ENCODE peak calls at places on chromosomes 12 and 14, in six cellular contexts. One of them, this sample, is unnamed.

GRCh38 chr14:99579903-99580570 is 24.0 kb downstream of the CCDC85C start:
- DNase-seq in heart right ventricle: no peak
- DNase-seq in left ventricle myocardium inferior: no peak
- DNase-seq in tibial artery: no peak
- DNase-seq in IMR-90: peak; percentile 77
- DNase-seq in spleen: no peak
- DNase-seq in this sample: no peak

GRCh38 chr12:107134558-107134957 is 41.2 kb upstream of the CRY1 start:
- DNase-seq in spleen: no peak
- DNase-seq in IMR-90: no peak
- DNase-seq in heart right ventricle: no peak
- DNase-seq in tibial artery: no peak
- DNase-seq in left ventricle myocardium inferior: no peak
- DNase-seq in this sample: peak; percentile 16

GRCh38 chr14:21075719-21076437 is 5.8 kb downstream of the ARHGEF40 start:
- DNase-seq in IMR-90: no peak
- DNase-seq in spleen: no peak
- DNase-seq in heart right ventricle: no peak
- DNase-seq in tibial artery: no peak
- DNase-seq in left ventricle myocardium inferior: no peak
- DNase-seq in this sample: no peak

GRCh38 chr12:116590561-116590960 is 31.4 kb downstream of the MAP1LC3B2 start:
- DNase-seq in spleen: no peak
- DNase-seq in tibial artery: no peak
- DNase-seq in heart right ventricle: no peak
- DNase-seq in IMR-90: no peak
- DNase-seq in left ventricle myocardium inferior: no peak
- DNase-seq in this sample: no peak

GRCh38 chr12:42770261-42770660 is 180.7 kb upstream of the PRICKLE1 start:
- DNase-seq in heart right ventricle: no peak
- DNase-seq in tibial artery: no peak
- DNase-seq in left ventricle myocardium inferior: no peak
- DNase-seq in spleen: no peak
- DNase-seq in IMR-90: no peak
- DNase-seq in this sample: no peak

GRCh38 chr14:87049886-87050820 is 942.8 kb downstream of the GALC start:
- DNase-seq in left ventricle myocardium inferior: no peak
- DNase-seq in IMR-90: peak; percentile 47
- DNase-seq in spleen: no peak
- DNase-seq in tibial artery: no peak
- DNase-seq in heart right ventricle: no peak
- DNase-seq in this sample: no peak

GRCh38 chr12:132284071-132284492 is 45.3 kb downstream of the GALNT9 start:
- DNase-seq in spleen: no peak
- DNase-seq in left ventricle myocardium inferior: no peak
- DNase-seq in heart right ventricle: no peak
- DNase-seq in IMR-90: peak; percentile 12
- DNase-seq in tibial artery: no peak
- DNase-seq in this sample: no peak

GRCh38 chr14:31476131-31476917 is 11.5 kb downstream of the GPR33 start:
- DNase-seq in heart right ventricle: no peak
- DNase-seq in left ventricle myocardium inferior: no peak
- DNase-seq in spleen: no peak
- DNase-seq in IMR-90: no peak
- DNase-seq in tibial artery: no peak
- DNase-seq in this sample: no peak

GRCh38 chr12:802242-802995 is 50.0 kb downstream of the WNK1 start:
- DNase-seq in heart right ventricle: no peak
- DNase-seq in tibial artery: no peak
- DNase-seq in spleen: no peak
- DNase-seq in left ventricle myocardium inferior: no peak
- DNase-seq in IMR-90: peak; percentile 31
- DNase-seq in this sample: no peak

GRCh38 chr14:77009014-77009413 is 19.5 kb downstream of the IRF2BPL start:
- DNase-seq in spleen: no peak
- DNase-seq in IMR-90: no peak
- DNase-seq in tibial artery: no peak
- DNase-seq in left ventricle myocardium inferior: no peak
- DNase-seq in heart right ventricle: no peak
- DNase-seq in this sample: no peak

GRCh38 chr14:95167177-95167576 is 9.8 kb upstream of the DICER1 start:
- DNase-seq in heart right ventricle: no peak
- DNase-seq in tibial artery: no peak
- DNase-seq in left ventricle myocardium inferior: no peak
- DNase-seq in spleen: no peak
- DNase-seq in IMR-90: no peak
- DNase-seq in this sample: no peak

GRCh38 chr12:11108862-11109261 is 16.7 kb upstream of the TAS2R43 start:
- DNase-seq in heart right ventricle: no peak
- DNase-seq in tibial artery: no peak
- DNase-seq in left ventricle myocardium inferior: no peak
- DNase-seq in IMR-90: no peak
- DNase-seq in spleen: no peak
- DNase-seq in this sample: no peak

GRCh38 chr12:20646239-20646827 is 48.8 kb upstream of the SLCO1C1 start:
- DNase-seq in IMR-90: peak; percentile 60
- DNase-seq in heart right ventricle: no peak
- DNase-seq in tibial artery: no peak
- DNase-seq in spleen: no peak
- DNase-seq in left ventricle myocardium inferior: no peak
- DNase-seq in this sample: no peak

GRCh38 chr14:105857816-105858675 is 331.7 kb downstream of the TMEM121 start:
- DNase-seq in spleen: peak; percentile 87
- DNase-seq in tibial artery: peak; percentile 10
- DNase-seq in IMR-90: no peak
- DNase-seq in heart right ventricle: no peak
- DNase-seq in left ventricle myocardium inferior: peak; percentile 9
- DNase-seq in this sample: peak; percentile 16

GRCh38 chr12:105814283-105814682 is 324.5 kb downstream of the NUAK1 start:
- DNase-seq in heart right ventricle: no peak
- DNase-seq in spleen: no peak
- DNase-seq in IMR-90: no peak
- DNase-seq in tibial artery: no peak
- DNase-seq in left ventricle myocardium inferior: no peak
- DNase-seq in this sample: no peak

GRCh38 chr14:91866061-91866460 is 1.3 kb downstream of the TC2N start:
- DNase-seq in spleen: no peak
- DNase-seq in left ventricle myocardium inferior: no peak
- DNase-seq in IMR-90: no peak
- DNase-seq in tibial artery: no peak
- DNase-seq in heart right ventricle: no peak
- DNase-seq in this sample: no peak

GRCh38 chr14:54343276-54344121 is 53.3 kb upstream of the CDKN3 start:
- DNase-seq in spleen: no peak
- DNase-seq in heart right ventricle: no peak
- DNase-seq in IMR-90: no peak
- DNase-seq in left ventricle myocardium inferior: no peak
- DNase-seq in tibial artery: no peak
- DNase-seq in this sample: no peak

GRCh38 chr12:44377443-44378160 is 498.5 kb downstream of the NELL2 start:
- DNase-seq in spleen: no peak
- DNase-seq in left ventricle myocardium inferior: no peak
- DNase-seq in IMR-90: no peak
- DNase-seq in tibial artery: no peak
- DNase-seq in heart right ventricle: no peak
- DNase-seq in this sample: no peak

GRCh38 chr12:54033106-54033979 is 493 bp downstream of the HOXC5 start:
- DNase-seq in spleen: no peak
- DNase-seq in heart right ventricle: no peak
- DNase-seq in IMR-90: no peak
- DNase-seq in left ventricle myocardium inferior: no peak
- DNase-seq in tibial artery: peak; percentile 61
- DNase-seq in this sample: no peak

DNA sequence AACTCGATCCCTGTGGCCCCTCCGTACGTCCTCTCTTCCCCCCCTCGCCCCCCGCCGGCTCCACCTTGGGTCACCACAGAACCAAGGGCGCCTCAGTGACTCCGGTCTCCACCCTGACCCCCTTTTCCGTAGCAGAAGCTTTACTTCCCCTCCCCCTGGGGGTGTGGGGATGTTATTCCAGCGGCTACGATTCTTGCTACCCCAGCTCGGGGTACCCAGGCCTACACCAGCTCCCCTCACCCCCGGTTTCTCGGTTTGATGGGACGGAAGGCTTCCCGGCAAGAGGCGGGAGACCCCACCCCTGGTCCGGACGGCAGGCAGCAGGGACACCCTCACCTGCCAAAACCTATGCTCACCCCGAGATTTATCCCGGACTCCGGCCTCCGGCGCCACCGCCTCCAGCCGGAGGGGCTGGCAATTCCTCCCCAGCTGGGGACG is 665 bp downstream of the RAB15 start:
- DNase-seq in tibial artery: no peak
- DNase-seq in IMR-90: no peak
- DNase-seq in spleen: no peak
- DNase-seq in heart right ventricle: no peak
- DNase-seq in left ventricle myocardium inferior: no peak
- DNase-seq in this sample: no peak
- H3K27ac ChIP-seq in tibial artery: peak overlapping the region; percentile 24
- H3K27ac ChIP-seq in IMR-90: no peak overlapping the region
- H3K27ac ChIP-seq in spleen: no peak overlapping the region
- H3K27ac ChIP-seq in heart right ventricle: no peak overlapping the region
- H3K27ac ChIP-seq in left ventricle myocardium inferior: no peak overlapping the region
- H3K27ac ChIP-seq in this sample: no peak overlapping the region

GRCh38 chr12:8947737-8948136 is 1.7 kb downstream of the M6PR start:
- DNase-seq in left ventricle myocardium inferior: no peak
- DNase-seq in heart right ventricle: no peak
- DNase-seq in IMR-90: no peak
- DNase-seq in spleen: no peak
- DNase-seq in tibial artery: no peak
- DNase-seq in this sample: no peak
- H3K36me3 ChIP-seq in left ventricle myocardium inferior: peaks cover 36% of the 10 kb centered on the region
- H3K36me3 ChIP-seq in heart right ventricle: peaks cover 38% of the 10 kb centered on the region
- H3K36me3 ChIP-seq in IMR-90: peaks cover 13% of the 10 kb centered on the region
- H3K36me3 ChIP-seq in spleen: no peaks in the 10 kb centered on the region
- H3K36me3 ChIP-seq in tibial artery: peaks cover 26% of the 10 kb centered on the region
- H3K36me3 ChIP-seq in this sample: peaks cover 32% of the 10 kb centered on the region

GRCh38 chr14:49975799-49976198 is 82.9 kb downstream of the ARF6 start:
- DNase-seq in IMR-90: no peak
- DNase-seq in tibial artery: no peak
- DNase-seq in left ventricle myocardium inferior: no peak
- DNase-seq in heart right ventricle: no peak
- DNase-seq in spleen: no peak
- DNase-seq in this sample: no peak

GRCh38 chr14:49977126-49977841 is 84.4 kb downstream of the ARF6 start:
- DNase-seq in IMR-90: no peak
- DNase-seq in spleen: no peak
- DNase-seq in tibial artery: no peak
- DNase-seq in left ventricle myocardium inferior: no peak
- DNase-seq in heart right ventricle: no peak
- DNase-seq in this sample: no peak

GRCh38 chr14:49982522-49982951 is 89.7 kb downstream of the ARF6 start:
- DNase-seq in left ventricle myocardium inferior: no peak
- DNase-seq in spleen: no peak
- DNase-seq in heart right ventricle: no peak
- DNase-seq in tibial artery: no peak
- DNase-seq in IMR-90: peak; percentile 96
- DNase-seq in this sample: peak; percentile 49

GRCh38 chr14:49982082-49982481 is 89.2 kb downstream of the ARF6 start:
- DNase-seq in IMR-90: peak; percentile 34
- DNase-seq in spleen: no peak
- DNase-seq in left ventricle myocardium inferior: no peak
- DNase-seq in tibial artery: no peak
- DNase-seq in heart right ventricle: no peak
- DNase-seq in this sample: no peak

DNA sequence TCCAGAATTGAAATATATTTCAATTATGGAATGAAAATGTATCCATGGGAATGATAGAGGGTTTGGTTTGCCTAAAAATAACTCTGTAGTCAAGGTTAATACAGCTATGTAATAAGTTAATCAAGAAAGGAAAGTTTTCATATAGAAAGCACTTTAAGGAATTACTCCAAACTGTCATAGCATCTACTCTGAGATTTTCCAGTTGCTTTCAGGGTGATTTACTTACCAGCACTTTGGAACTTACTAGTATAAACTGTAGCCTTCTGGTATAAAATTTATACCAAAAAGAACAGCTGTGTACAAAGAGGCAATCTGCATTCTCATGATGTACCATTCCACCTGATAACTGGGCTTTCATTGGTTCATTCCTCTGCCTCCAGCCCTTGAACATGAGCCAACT is 87.1 kb downstream of the ARF6 start:
- DNase-seq in heart right ventricle: no peak
- DNase-seq in spleen: no peak
- DNase-seq in left ventricle myocardium inferior: no peak
- DNase-seq in IMR-90: no peak
- DNase-seq in tibial artery: no peak
- DNase-seq in this sample: no peak
- H3K4me1 ChIP-seq in heart right ventricle: no peaks in the 10 kb centered on the region
- H3K4me1 ChIP-seq in spleen: peaks cover 68% of the 10 kb centered on the region
- H3K4me1 ChIP-seq in left ventricle myocardium inferior: peaks cover 5% of the 10 kb centered on the region
- H3K4me1 ChIP-seq in IMR-90: peaks cover 19% of the 10 kb centered on the region
- H3K4me1 ChIP-seq in tibial artery: peaks cover 14% of the 10 kb centered on the region
- H3K4me1 ChIP-seq in this sample: peaks cover 55% of the 10 kb centered on the region

DNA sequence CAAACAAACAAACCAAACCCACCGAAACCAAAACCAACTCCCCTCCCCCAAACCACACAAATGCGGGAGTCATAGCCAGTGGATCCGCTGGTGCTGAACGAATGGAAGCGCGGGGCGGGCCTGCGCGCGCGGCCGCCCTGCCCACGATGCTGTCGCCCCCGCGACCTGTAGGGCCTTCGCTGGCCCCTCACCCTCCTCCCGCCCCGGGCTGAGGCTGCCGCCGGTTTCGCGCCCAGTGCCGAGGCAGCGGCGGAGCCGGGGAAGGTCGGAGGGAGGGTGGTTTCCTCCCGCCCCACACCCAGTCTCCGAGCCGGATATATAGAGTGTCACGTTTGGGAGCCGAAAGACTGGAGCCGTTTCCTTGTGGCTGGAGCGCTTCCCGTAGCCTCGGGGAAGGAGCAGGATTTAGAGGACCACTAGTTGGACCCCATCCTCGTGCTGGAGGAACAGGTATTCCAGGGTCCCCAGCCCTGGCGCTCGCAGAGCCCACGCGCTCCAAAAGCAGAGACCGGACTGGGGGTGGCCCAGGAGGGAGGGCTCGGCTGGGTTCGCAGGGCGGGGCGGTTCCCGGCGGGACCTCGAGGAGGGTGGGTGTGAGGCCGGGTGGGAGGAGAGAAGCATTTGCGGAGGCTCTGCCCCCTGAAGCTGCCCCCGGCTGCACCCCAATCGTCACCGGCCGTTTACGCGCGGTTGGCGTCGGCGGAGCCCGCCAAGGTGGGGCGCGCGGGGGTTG is at the start of gene FAR2:
- DNase-seq in heart right ventricle: peak; percentile 49
- DNase-seq in IMR-90: no peak
- DNase-seq in tibial artery: no peak
- DNase-seq in spleen: peak; percentile 91
- DNase-seq in left ventricle myocardium inferior: peak; percentile 51
- DNase-seq in this sample: peak; percentile 31
- H3K27ac ChIP-seq in heart right ventricle: peak within 1 kb of the TSS; percentile 76
- H3K27ac ChIP-seq in IMR-90: peak within 1 kb of the TSS; percentile 4
- H3K27ac ChIP-seq in tibial artery: peak within 1 kb of the TSS; percentile 50
- H3K27ac ChIP-seq in spleen: peak within 1 kb of the TSS; percentile 87
- H3K27ac ChIP-seq in left ventricle myocardium inferior: peak within 1 kb of the TSS; percentile 88
- H3K27ac ChIP-seq in this sample: peak within 1 kb of the TSS; percentile 60

GRCh38 chr14:66088661-66089060 is 397.5 kb upstream of the CCDC196 start:
- DNase-seq in tibial artery: no peak
- DNase-seq in left ventricle myocardium inferior: no peak
- DNase-seq in heart right ventricle: no peak
- DNase-seq in spleen: no peak
- DNase-seq in IMR-90: no peak
- DNase-seq in this sample: no peak
- H3K36me3 ChIP-seq in tibial artery: no peaks in the 10 kb centered on the region
- H3K36me3 ChIP-seq in left ventricle myocardium inferior: no peaks in the 10 kb centered on the region
- H3K36me3 ChIP-seq in heart right ventricle: no peaks in the 10 kb centered on the region
- H3K36me3 ChIP-seq in spleen: no peaks in the 10 kb centered on the region
- H3K36me3 ChIP-seq in IMR-90: no peaks in the 10 kb centered on the region
- H3K36me3 ChIP-seq in this sample: no peaks in the 10 kb centered on the region

GRCh38 chr14:68580676-68581075 is 212.2 kb downstream of the ZFP36L1 start:
- DNase-seq in spleen: no peak
- DNase-seq in tibial artery: no peak
- DNase-seq in heart right ventricle: no peak
- DNase-seq in IMR-90: no peak
- DNase-seq in left ventricle myocardium inferior: no peak
- DNase-seq in this sample: no peak
- H3K4me1 ChIP-seq in spleen: peaks cover 7% of the 10 kb centered on the region
- H3K4me1 ChIP-seq in tibial artery: no peaks in the 10 kb centered on the region
- H3K4me1 ChIP-seq in heart right ventricle: peaks cover 7% of the 10 kb centered on the region
- H3K4me1 ChIP-seq in IMR-90: peaks cover 28% of the 10 kb centered on the region
- H3K4me1 ChIP-seq in left ventricle myocardium inferior: peaks cover 45% of the 10 kb centered on the region
- H3K4me1 ChIP-seq in this sample: no peaks in the 10 kb centered on the region

This sample was measured in effector memory CD4-positive, alpha-beta T cell.